ENCODE peak calls at places on chromosome 3, in ten cellular contexts. A is GM03348; D is NCI-H1436; G is M059J; O is activated T-cell treated with anti-CD3 and anti-CD28 coated beads, Interleukin-2, amount 50 U/mL, for 72 hours; W is iris pigment epithelial cell; M is retina; Z is HT1080; V is cardiac muscle cell; I is Jurkat, Clone E6-1. P is an unnamed sample.

GRCh38 chr3:155202626-155203025 is 90.9 kb downstream of the STRIT1 start:
- DNase-seq in W (peak), O (no peak), D (no peak), I (no peak), Z (no peak), A (peak), G (no peak), V (no peak), M (no peak), P (no peak)

GRCh38 chr3:183094711-183095110 is 4.6 kb downstream of the MCCC1 start:
- DNase-seq in A (no peak), G (peak), O (no peak), V (no peak), I (no peak), M (no peak), D (no peak), W (peak), Z (no peak), P (no peak)

GRCh38 chr3:129599607-129600006 is 6.9 kb downstream of the PLXND1 start:
- DNase-seq in I (no peak), O (no peak), G (peak), V (no peak), M (no peak), Z (peak), A (peak), W (peak), D (no peak), P (peak)

GRCh38 chr3:17979248-17979647 is 236.8 kb upstream of the TBC1D5 start:
- DNase-seq in O (no peak), M (no peak), W (no peak), D (no peak), I (peak), G (peak), V (peak), Z (no peak), A (peak), P (peak)

GRCh38 chr3:100254168-100254777 is 6.5 kb upstream of the TBC1D23 start:
- DNase-seq in O (peak), Z (peak), G (peak), I (peak), V (peak), D (peak), M (peak), W (peak), A (peak), P (peak)

GRCh38 chr3:183160616-183161015 is 1.9 kb downstream of the LAMP3 start:
- DNase-seq in Z (no peak), G (no peak), M (no peak), W (no peak), I (no peak), V (no peak), O (no peak), A (no peak), D (no peak), P (no peak)

GRCh38 chr3:149273096-149273751 is 51.6 kb upstream of the CP start:
- DNase-seq in O (peak), W (peak), A (peak), G (peak), I (peak), M (peak), Z (peak), V (peak), D (peak), P (peak)

GRCh38 chr3:43256714-43257461 is 29.5 kb upstream of the SNRK start:
- DNase-seq in G (no peak), W (peak), Z (no peak), A (no peak), I (no peak), D (no peak), O (no peak), M (no peak), V (no peak), P (no peak)

GRCh38 chr3:182259579-182259978 is 533.7 kb upstream of the ATP11B start:
- DNase-seq in A (no peak), O (no peak), I (no peak), V (peak), D (no peak), M (peak), Z (no peak), G (peak), W (no peak), P (peak)

GRCh38 chr3:58058654-58059263 is 50.5 kb downstream of the FLNB start:
- DNase-seq in W (no peak), A (peak), I (no peak), Z (peak), M (no peak), O (no peak), D (no peak), G (peak), V (no peak), P (peak)

GRCh38 chr3:126261037-126261436 is 80.7 kb upstream of the ALDH1L1 start:
- DNase-seq in M (peak), Z (peak), O (peak), G (peak), V (no peak), A (peak), D (no peak), I (peak), W (peak), P (no peak)

GRCh38 chr3:17655743-17656142 is 86.7 kb downstream of the TBC1D5 start:
- DNase-seq in D (no peak), I (no peak), Z (no peak), W (no peak), G (no peak), M (no peak), V (no peak), A (no peak), O (no peak), P (no peak)

GRCh38 chr3:116276637-116277036 is 168.7 kb downstream of the LSAMP start:
- DNase-seq in I (no peak), M (peak), Z (no peak), V (no peak), W (no peak), G (no peak), D (peak), A (no peak), O (no peak), P (no peak)